ENCODE peak calls at places on chromosomes 12 and 14, in seven cellular contexts. Z is NCI-H1436 treated with DMSO at 0.1 percent for 48 hours, D is A172, J is activated gamma-delta T cell, K is bronchial epithelial cell, Y is SK-N-DZ, I is astrocyte of the cerebellum. U is an unnamed sample.

GRCh38 chr12:44076892-44077291 is 241.0 kb downstream of the TMEM117 start:
- DNase-seq in Z (no peak), D (no peak), J (no peak), K (no peak), Y (no peak), I (no peak), U (no peak)

GRCh38 chr14:103073876-103074698 is 9.9 kb upstream of the LBHD2 start:
- DNase-seq in Z (no peak), D (no peak), J (no peak), K (no peak), Y (no peak), I (no peak), U (no peak)

GRCh38 chr12:15662303-15662980 is 126.7 kb downstream of the EPS8 start:
- DNase-seq in Z (no peak), D (peak), J (no peak), K (peak), Y (no peak), I (peak), U (peak)

GRCh38 chr12:122840580-122841513 is 5.6 kb downstream of the HIP1R start:
- DNase-seq in Z (no peak), D (no peak), J (no peak), K (peak), Y (no peak), I (no peak), U (no peak)

GRCh38 chr12:50764116-50764860 is 387 bp downstream of the ATF1 start:
- DNase-seq in Z (no peak), D (peak), J (peak), K (peak), Y (peak), I (no peak), U (peak)

GRCh38 chr12:130714591-130715149 is 1.4 kb downstream of the RIMBP2 start:
- DNase-seq in Z (no peak), D (no peak), J (no peak), K (no peak), Y (peak), I (no peak), U (no peak)

GRCh38 chr14:77086017-77086727 is 11.9 kb upstream of the CIPC start:
- DNase-seq in Z (no peak), D (no peak), J (no peak), K (peak), Y (no peak), I (no peak), U (no peak)

GRCh38 chr12:65308001-65308400 is 29.5 kb downstream of the MSRB3 start:
- DNase-seq in Z (no peak), D (no peak), J (no peak), K (peak), Y (no peak), I (no peak), U (no peak)

GRCh38 chr12:113766880-113767878 is 198.9 kb downstream of the RBM19 start:
- DNase-seq in Z (no peak), D (peak), J (no peak), K (peak), Y (no peak), I (peak), U (peak)

GRCh38 chr14:90985601-90986242 is 74.7 kb downstream of the RPS6KA5 start:
- DNase-seq in Z (no peak), D (no peak), J (no peak), K (no peak), Y (no peak), I (no peak), U (no peak)

GRCh38 chr12:108734200-108734906 is 3.0 kb upstream of the CORO1C start:
- DNase-seq in Z (no peak), D (peak), J (no peak), K (peak), Y (no peak), I (peak), U (peak)

GRCh38 chr14:59262717-59263469 is 74.4 kb downstream of the DAAM1 start:
- DNase-seq in Z (no peak), D (no peak), J (no peak), K (no peak), Y (no peak), I (no peak), U (no peak)

GRCh38 chr12:32069071-32069470 is 37.6 kb upstream of the BICD1 start:
- DNase-seq in Z (no peak), D (no peak), J (no peak), K (no peak), Y (peak), I (no peak), U (no peak)

GRCh38 chr12:67471810-67472209 is 176.7 kb upstream of the DYRK2 start:
- DNase-seq in Z (no peak), D (no peak), J (no peak), K (no peak), Y (no peak), I (no peak), U (no peak)

GRCh38 chr12:97159397-97159796 is 252.3 kb downstream of the NEDD1 start:
- DNase-seq in Z (no peak), D (no peak), J (no peak), K (no peak), Y (peak), I (no peak), U (no peak)

GRCh38 chr12:90260136-90260535 is 551.5 kb upstream of the ATP2B1 start:
- DNase-seq in Z (no peak), D (no peak), J (no peak), K (no peak), Y (no peak), I (no peak), U (no peak)

GRCh38 chr12:93838180-93838579 is 161.0 kb downstream of the CRADD start:
- DNase-seq in Z (no peak), D (no peak), J (no peak), K (no peak), Y (no peak), I (no peak), U (no peak)